ENCODE peak calls at places on chromosomes 6 and 20, in eight cellular contexts. One of them, this sample, is unnamed.

GRCh38 chr6:89411269-89412070 is 603 bp downstream of the RRAGD start:
- DNase-seq in activated CD8-positive, alpha-beta memory T cell treated with anti-CD3 and anti-CD28 coated beads, Interleukin-2, amount 10 ng/mL, durations not matched to agents 7 days and 5 days: peak; percentile 55
- DNase-seq in NCI-H1694 treated with DMSO at 0.1 percent for 48 hours: no peak
- DNase-seq in activated T-cell treated with anti-CD3 and anti-CD28 coated beads, Interleukin-2, amount 50 U/mL, for 48 hours: peak; percentile 51
- DNase-seq in lung: peak; percentile 48
- DNase-seq in NCI-H1092: no peak
- DNase-seq in epithelial cell of proximal tubule: no peak
- DNase-seq in NCI-H2081: peak; percentile 44
- DNase-seq in this sample: peak; percentile 15

GRCh38 chr6:90466191-90466940 is 120.5 kb downstream of the MAP3K7 start:
- DNase-seq in activated CD8-positive, alpha-beta memory T cell treated with anti-CD3 and anti-CD28 coated beads, Interleukin-2, amount 10 ng/mL, durations not matched to agents 7 days and 5 days: peak; percentile 61
- DNase-seq in NCI-H1694 treated with DMSO at 0.1 percent for 48 hours: no peak
- DNase-seq in activated T-cell treated with anti-CD3 and anti-CD28 coated beads, Interleukin-2, amount 50 U/mL, for 48 hours: no peak
- DNase-seq in lung: no peak
- DNase-seq in NCI-H1092: no peak
- DNase-seq in epithelial cell of proximal tubule: no peak
- DNase-seq in NCI-H2081: no peak
- DNase-seq in this sample: no peak

GRCh38 chr6:167714166-167714565 is 112.5 kb upstream of the AFDN start:
- DNase-seq in activated CD8-positive, alpha-beta memory T cell treated with anti-CD3 and anti-CD28 coated beads, Interleukin-2, amount 10 ng/mL, durations not matched to agents 7 days and 5 days: no peak
- DNase-seq in NCI-H1694 treated with DMSO at 0.1 percent for 48 hours: no peak
- DNase-seq in activated T-cell treated with anti-CD3 and anti-CD28 coated beads, Interleukin-2, amount 50 U/mL, for 48 hours: no peak
- DNase-seq in lung: no peak
- DNase-seq in NCI-H1092: no peak
- DNase-seq in epithelial cell of proximal tubule: no peak
- DNase-seq in NCI-H2081: no peak
- DNase-seq in this sample: no peak

GRCh38 chr20:13259921-13260320 is 38.8 kb downstream of the ISM1 start:
- DNase-seq in activated CD8-positive, alpha-beta memory T cell treated with anti-CD3 and anti-CD28 coated beads, Interleukin-2, amount 10 ng/mL, durations not matched to agents 7 days and 5 days: no peak
- DNase-seq in NCI-H1694 treated with DMSO at 0.1 percent for 48 hours: peak; percentile 69
- DNase-seq in activated T-cell treated with anti-CD3 and anti-CD28 coated beads, Interleukin-2, amount 50 U/mL, for 48 hours: no peak
- DNase-seq in lung: no peak
- DNase-seq in NCI-H1092: peak; percentile 24
- DNase-seq in epithelial cell of proximal tubule: no peak
- DNase-seq in NCI-H2081: peak; percentile 74
- DNase-seq in this sample: no peak

GRCh38 chr6:1379810-1380198 is 9.6 kb upstream of the FOXF2 start:
- DNase-seq in activated CD8-positive, alpha-beta memory T cell treated with anti-CD3 and anti-CD28 coated beads, Interleukin-2, amount 10 ng/mL, durations not matched to agents 7 days and 5 days: no peak
- DNase-seq in NCI-H1694 treated with DMSO at 0.1 percent for 48 hours: no peak
- DNase-seq in activated T-cell treated with anti-CD3 and anti-CD28 coated beads, Interleukin-2, amount 50 U/mL, for 48 hours: no peak
- DNase-seq in lung: no peak
- DNase-seq in NCI-H1092: no peak
- DNase-seq in epithelial cell of proximal tubule: no peak
- DNase-seq in NCI-H2081: no peak
- DNase-seq in this sample: no peak

GRCh38 chr6:27545271-27546046 is 72.6 kb upstream of the ZNF184 start:
- DNase-seq in activated CD8-positive, alpha-beta memory T cell treated with anti-CD3 and anti-CD28 coated beads, Interleukin-2, amount 10 ng/mL, durations not matched to agents 7 days and 5 days: peak; percentile 68
- DNase-seq in NCI-H1694 treated with DMSO at 0.1 percent for 48 hours: no peak
- DNase-seq in activated T-cell treated with anti-CD3 and anti-CD28 coated beads, Interleukin-2, amount 50 U/mL, for 48 hours: peak; percentile 83
- DNase-seq in lung: no peak
- DNase-seq in NCI-H1092: no peak
- DNase-seq in epithelial cell of proximal tubule: peak; percentile 60
- DNase-seq in NCI-H2081: peak; percentile 7
- DNase-seq in this sample: no peak

GRCh38 chr6:168139121-168139520 is 60.1 kb upstream of the FRMD1 start:
- DNase-seq in activated CD8-positive, alpha-beta memory T cell treated with anti-CD3 and anti-CD28 coated beads, Interleukin-2, amount 10 ng/mL, durations not matched to agents 7 days and 5 days: peak; percentile 5
- DNase-seq in NCI-H1694 treated with DMSO at 0.1 percent for 48 hours: no peak
- DNase-seq in activated T-cell treated with anti-CD3 and anti-CD28 coated beads, Interleukin-2, amount 50 U/mL, for 48 hours: no peak
- DNase-seq in lung: no peak
- DNase-seq in NCI-H1092: no peak
- DNase-seq in epithelial cell of proximal tubule: no peak
- DNase-seq in NCI-H2081: no peak
- DNase-seq in this sample: no peak

GRCh38 chr6:41424370-41425058 is 89.1 kb downstream of the NCR2 start:
- DNase-seq in activated CD8-positive, alpha-beta memory T cell treated with anti-CD3 and anti-CD28 coated beads, Interleukin-2, amount 10 ng/mL, durations not matched to agents 7 days and 5 days: peak; percentile 85
- DNase-seq in NCI-H1694 treated with DMSO at 0.1 percent for 48 hours: peak; percentile 38
- DNase-seq in activated T-cell treated with anti-CD3 and anti-CD28 coated beads, Interleukin-2, amount 50 U/mL, for 48 hours: peak; percentile 88
- DNase-seq in lung: peak; percentile 83
- DNase-seq in NCI-H1092: peak; percentile 50
- DNase-seq in epithelial cell of proximal tubule: peak; percentile 9
- DNase-seq in NCI-H2081: peak; percentile 53
- DNase-seq in this sample: peak; percentile 72

GRCh38 chr20:38250607-38251006 is 9.9 kb downstream of the KIAA1755 start:
- DNase-seq in activated CD8-positive, alpha-beta memory T cell treated with anti-CD3 and anti-CD28 coated beads, Interleukin-2, amount 10 ng/mL, durations not matched to agents 7 days and 5 days: no peak
- DNase-seq in NCI-H1694 treated with DMSO at 0.1 percent for 48 hours: no peak
- DNase-seq in activated T-cell treated with anti-CD3 and anti-CD28 coated beads, Interleukin-2, amount 50 U/mL, for 48 hours: no peak
- DNase-seq in lung: no peak
- DNase-seq in NCI-H1092: no peak
- DNase-seq in epithelial cell of proximal tubule: no peak
- DNase-seq in NCI-H2081: no peak
- DNase-seq in this sample: no peak

GRCh38 chr6:41599015-41599835 is 39.0 kb upstream of the MDFI start:
- DNase-seq in activated CD8-positive, alpha-beta memory T cell treated with anti-CD3 and anti-CD28 coated beads, Interleukin-2, amount 10 ng/mL, durations not matched to agents 7 days and 5 days: no peak
- DNase-seq in NCI-H1694 treated with DMSO at 0.1 percent for 48 hours: no peak
- DNase-seq in activated T-cell treated with anti-CD3 and anti-CD28 coated beads, Interleukin-2, amount 50 U/mL, for 48 hours: no peak
- DNase-seq in lung: no peak
- DNase-seq in NCI-H1092: no peak
- DNase-seq in epithelial cell of proximal tubule: no peak
- DNase-seq in NCI-H2081: peak; percentile 30
- DNase-seq in this sample: no peak

GRCh38 chr6:166950443-166950821 is 5.9 kb downstream of the RNASET2 start:
- DNase-seq in activated CD8-positive, alpha-beta memory T cell treated with anti-CD3 and anti-CD28 coated beads, Interleukin-2, amount 10 ng/mL, durations not matched to agents 7 days and 5 days: peak; percentile 48
- DNase-seq in NCI-H1694 treated with DMSO at 0.1 percent for 48 hours: no peak
- DNase-seq in activated T-cell treated with anti-CD3 and anti-CD28 coated beads, Interleukin-2, amount 50 U/mL, for 48 hours: peak; percentile 39
- DNase-seq in lung: no peak
- DNase-seq in NCI-H1092: no peak
- DNase-seq in epithelial cell of proximal tubule: no peak
- DNase-seq in NCI-H2081: no peak
- DNase-seq in this sample: no peak

GRCh38 chr6:119156742-119157494 is 78.5 kb upstream of the FAM184A start:
- DNase-seq in activated CD8-positive, alpha-beta memory T cell treated with anti-CD3 and anti-CD28 coated beads, Interleukin-2, amount 10 ng/mL, durations not matched to agents 7 days and 5 days: no peak
- DNase-seq in NCI-H1694 treated with DMSO at 0.1 percent for 48 hours: no peak
- DNase-seq in activated T-cell treated with anti-CD3 and anti-CD28 coated beads, Interleukin-2, amount 50 U/mL, for 48 hours: no peak
- DNase-seq in lung: no peak
- DNase-seq in NCI-H1092: no peak
- DNase-seq in epithelial cell of proximal tubule: no peak
- DNase-seq in NCI-H2081: no peak
- DNase-seq in this sample: no peak

GRCh38 chr6:7129784-7130569 is 22.2 kb downstream of the RREB1 start:
- DNase-seq in activated CD8-positive, alpha-beta memory T cell treated with anti-CD3 and anti-CD28 coated beads, Interleukin-2, amount 10 ng/mL, durations not matched to agents 7 days and 5 days: peak; percentile 62
- DNase-seq in NCI-H1694 treated with DMSO at 0.1 percent for 48 hours: no peak
- DNase-seq in activated T-cell treated with anti-CD3 and anti-CD28 coated beads, Interleukin-2, amount 50 U/mL, for 48 hours: peak; percentile 69
- DNase-seq in lung: peak; percentile 44
- DNase-seq in NCI-H1092: no peak
- DNase-seq in epithelial cell of proximal tubule: no peak
- DNase-seq in NCI-H2081: no peak
- DNase-seq in this sample: no peak

This sample was measured in NCI-H187.